ENCODE peak calls at places on chromosomes 7 and 10, in ten cellular contexts. One of them, this sample, is unnamed.

GRCh38 chr7:77253151-77253550 is 53.5 kb upstream of the FGL2 start:
- DNase-seq in gastrocnemius medialis: no peak
- DNase-seq in transverse colon: no peak
- DNase-seq in body of pancreas: no peak
- DNase-seq in endothelial cell of umbilical vein: no peak
- DNase-seq in K562: no peak
- DNase-seq in H1: no peak
- DNase-seq in uterus: no peak
- DNase-seq in tibial nerve: no peak
- DNase-seq in H54: no peak
- DNase-seq in this sample: no peak

GRCh38 chr7:24757799-24758275 is 573 bp upstream of the GSDME start:
- DNase-seq in transverse colon: no peak
- DNase-seq in tibial nerve: no peak
- DNase-seq in H1: no peak
- DNase-seq in H54: no peak
- DNase-seq in gastrocnemius medialis: no peak
- DNase-seq in K562: no peak
- DNase-seq in body of pancreas: peak
- DNase-seq in uterus: peak
- DNase-seq in endothelial cell of umbilical vein: no peak
- DNase-seq in this sample: peak

GRCh38 chr10:63346015-63346441 is 119.7 kb downstream of the JMJD1C start:
- DNase-seq in uterus: no peak
- DNase-seq in gastrocnemius medialis: no peak
- DNase-seq in body of pancreas: no peak
- DNase-seq in endothelial cell of umbilical vein: peak
- DNase-seq in K562: no peak
- DNase-seq in tibial nerve: no peak
- DNase-seq in H1: no peak
- DNase-seq in transverse colon: no peak
- DNase-seq in H54: no peak
- DNase-seq in this sample: no peak

GRCh38 chr7:117480978-117481377 is 1.2 kb downstream of the CFTR start:
- DNase-seq in body of pancreas: no peak
- DNase-seq in H54: no peak
- DNase-seq in H1: no peak
- DNase-seq in uterus: no peak
- DNase-seq in gastrocnemius medialis: no peak
- DNase-seq in tibial nerve: no peak
- DNase-seq in K562: no peak
- DNase-seq in transverse colon: no peak
- DNase-seq in endothelial cell of umbilical vein: no peak
- DNase-seq in this sample: no peak

GRCh38 chr10:48872234-48872633 is 67.4 kb downstream of the LRRC18 start:
- DNase-seq in H1: no peak
- DNase-seq in transverse colon: no peak
- DNase-seq in gastrocnemius medialis: no peak
- DNase-seq in K562: no peak
- DNase-seq in uterus: no peak
- DNase-seq in endothelial cell of umbilical vein: no peak
- DNase-seq in H54: no peak
- DNase-seq in body of pancreas: no peak
- DNase-seq in tibial nerve: no peak
- DNase-seq in this sample: no peak

GRCh38 chr7:151207796-151208195 is 2.5 kb downstream of the H2BK1 start:
- DNase-seq in uterus: no peak
- DNase-seq in H54: no peak
- DNase-seq in transverse colon: no peak
- DNase-seq in tibial nerve: no peak
- DNase-seq in endothelial cell of umbilical vein: no peak
- DNase-seq in H1: no peak
- DNase-seq in K562: no peak
- DNase-seq in gastrocnemius medialis: no peak
- DNase-seq in body of pancreas: no peak
- DNase-seq in this sample: no peak

GRCh38 chr7:74183653-74184450 is 9.7 kb downstream of the EIF4H start:
- DNase-seq in uterus: no peak
- DNase-seq in K562: peak
- DNase-seq in tibial nerve: no peak
- DNase-seq in H1: no peak
- DNase-seq in endothelial cell of umbilical vein: peak
- DNase-seq in body of pancreas: peak
- DNase-seq in transverse colon: no peak
- DNase-seq in H54: no peak
- DNase-seq in gastrocnemius medialis: no peak
- DNase-seq in this sample: no peak

GRCh38 chr10:110747609-110748464 is 103.7 kb downstream of the RBM20 start:
- DNase-seq in body of pancreas: no peak
- DNase-seq in endothelial cell of umbilical vein: peak
- DNase-seq in transverse colon: no peak
- DNase-seq in K562: no peak
- DNase-seq in tibial nerve: no peak
- DNase-seq in H1: no peak
- DNase-seq in gastrocnemius medialis: no peak
- DNase-seq in uterus: no peak
- DNase-seq in H54: no peak
- DNase-seq in this sample: no peak

GRCh38 chr10:33056828-33057227 is 98.8 kb upstream of the ITGB1 start:
- DNase-seq in H54: no peak
- DNase-seq in endothelial cell of umbilical vein: no peak
- DNase-seq in transverse colon: no peak
- DNase-seq in uterus: no peak
- DNase-seq in tibial nerve: no peak
- DNase-seq in K562: no peak
- DNase-seq in H1: no peak
- DNase-seq in body of pancreas: no peak
- DNase-seq in gastrocnemius medialis: no peak
- DNase-seq in this sample: no peak

GRCh38 chr10:987906-988666 is at the start of gene GTPBP4:
- DNase-seq in H54: peak
- DNase-seq in transverse colon: peak
- DNase-seq in gastrocnemius medialis: peak
- DNase-seq in endothelial cell of umbilical vein: peak
- DNase-seq in K562: peak
- DNase-seq in uterus: peak
- DNase-seq in tibial nerve: peak
- DNase-seq in H1: peak
- DNase-seq in body of pancreas: peak
- DNase-seq in this sample: peak
- TF ChIP-seq POLR2A in H54: peak
- TF ChIP-seq POLR2A in transverse colon: peak
- TF ChIP-seq POLR2A in gastrocnemius medialis: peak
- TF ChIP-seq POLR2A in endothelial cell of umbilical vein: peak
- TF ChIP-seq POLR2A in K562: peak
- TF ChIP-seq POLR2A in uterus: peak
- TF ChIP-seq POLR2A in tibial nerve: peak
- TF ChIP-seq POLR2A in H1: peak
- TF ChIP-seq POLR2A in body of pancreas: peak
- TF ChIP-seq POLR2A in this sample: no peak

GRCh38 chr10:6476989-6477388 is 103.1 kb downstream of the PRKCQ start:
- DNase-seq in K562: no peak
- DNase-seq in transverse colon: no peak
- DNase-seq in uterus: no peak
- DNase-seq in H54: no peak
- DNase-seq in H1: no peak
- DNase-seq in body of pancreas: no peak
- DNase-seq in tibial nerve: no peak
- DNase-seq in gastrocnemius medialis: no peak
- DNase-seq in endothelial cell of umbilical vein: no peak
- DNase-seq in this sample: no peak

GRCh38 chr10:6470894-6471618 is 109.0 kb downstream of the PRKCQ start:
- DNase-seq in H1: no peak
- DNase-seq in endothelial cell of umbilical vein: no peak
- DNase-seq in K562: no peak
- DNase-seq in transverse colon: no peak
- DNase-seq in body of pancreas: no peak
- DNase-seq in tibial nerve: no peak
- DNase-seq in uterus: no peak
- DNase-seq in gastrocnemius medialis: peak
- DNase-seq in H54: no peak
- DNase-seq in this sample: peak

GRCh38 chr10:6473901-6474370 is 106.1 kb downstream of the PRKCQ start:
- DNase-seq in tibial nerve: no peak
- DNase-seq in uterus: no peak
- DNase-seq in K562: peak
- DNase-seq in body of pancreas: no peak
- DNase-seq in H1: no peak
- DNase-seq in gastrocnemius medialis: no peak
- DNase-seq in endothelial cell of umbilical vein: no peak
- DNase-seq in H54: no peak
- DNase-seq in transverse colon: no peak
- DNase-seq in this sample: no peak

GRCh38 chr10:6469661-6470060 is 110.4 kb downstream of the PRKCQ start:
- DNase-seq in K562: no peak
- DNase-seq in endothelial cell of umbilical vein: no peak
- DNase-seq in gastrocnemius medialis: no peak
- DNase-seq in uterus: no peak
- DNase-seq in transverse colon: no peak
- DNase-seq in tibial nerve: no peak
- DNase-seq in H1: no peak
- DNase-seq in H54: no peak
- DNase-seq in body of pancreas: no peak
- DNase-seq in this sample: no peak

DNA sequence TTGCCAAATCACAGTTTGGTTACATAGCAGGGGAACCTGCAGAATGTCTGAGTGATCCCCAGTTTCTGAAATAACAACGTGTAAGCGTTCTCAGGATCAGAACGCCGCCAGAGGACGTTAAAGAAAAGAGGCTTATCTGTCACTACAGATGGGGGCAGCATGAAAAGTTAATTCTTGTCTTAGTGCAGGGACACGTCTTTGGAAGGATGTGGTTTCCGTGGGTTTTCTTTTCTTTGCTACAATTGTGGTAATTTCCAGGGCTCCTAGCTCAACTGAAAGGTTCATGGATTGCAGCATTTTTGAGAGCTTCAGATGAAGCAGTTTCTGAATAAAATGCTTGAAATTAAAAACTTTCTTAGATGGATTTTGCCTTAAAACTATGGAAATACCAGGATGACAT is 106.6 kb downstream of the PRKCQ start:
- DNase-seq in K562: peak
- DNase-seq in body of pancreas: no peak
- DNase-seq in H54: no peak
- DNase-seq in endothelial cell of umbilical vein: no peak
- DNase-seq in uterus: no peak
- DNase-seq in H1: no peak
- DNase-seq in transverse colon: peak
- DNase-seq in gastrocnemius medialis: no peak
- DNase-seq in tibial nerve: no peak
- DNase-seq in this sample: no peak
- TF ChIP-seq POLR2A in K562: no peak
- TF ChIP-seq POLR2A in body of pancreas: no peak
- TF ChIP-seq POLR2A in H54: no peak
- TF ChIP-seq POLR2A in endothelial cell of umbilical vein: no peak
- TF ChIP-seq POLR2A in uterus: no peak
- TF ChIP-seq POLR2A in H1: no peak
- TF ChIP-seq POLR2A in transverse colon: no peak
- TF ChIP-seq POLR2A in gastrocnemius medialis: no peak
- TF ChIP-seq POLR2A in tibial nerve: no peak
- TF ChIP-seq POLR2A in this sample: no peak

DNA sequence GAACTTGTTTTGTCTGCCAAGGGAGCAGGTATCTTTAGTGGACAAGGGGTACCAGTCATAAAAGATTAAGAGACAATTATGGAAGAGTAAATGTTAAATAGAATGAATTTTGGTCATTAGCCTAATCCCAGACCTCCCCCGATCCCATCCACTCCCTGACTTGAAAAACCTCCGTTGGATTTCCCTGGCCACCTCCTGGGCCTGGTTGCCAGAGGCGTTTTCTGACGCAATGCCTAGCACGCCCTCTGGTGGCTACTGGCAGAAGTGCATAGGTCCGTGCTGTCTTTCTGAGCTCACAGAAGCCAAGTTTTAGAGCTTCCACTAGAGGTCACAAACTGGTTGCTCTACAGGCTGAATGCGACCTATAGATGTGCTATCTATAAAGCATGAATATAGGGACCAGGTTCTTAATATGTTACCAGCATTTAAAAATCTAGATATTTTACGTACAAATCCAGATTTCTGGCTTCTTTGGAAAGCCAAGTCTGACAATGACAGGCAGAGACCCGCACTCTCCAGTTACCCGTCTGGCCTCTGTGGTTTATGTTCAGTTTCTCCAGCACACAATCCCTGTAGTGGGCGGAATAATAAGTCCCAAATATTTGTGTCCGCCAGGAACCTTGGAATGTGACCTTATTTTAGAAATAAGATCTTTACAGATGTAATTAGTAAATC is 39.8 kb downstream of the SPOCK2 start:
- DNase-seq in endothelial cell of umbilical vein: peak
- DNase-seq in K562: peak
- DNase-seq in H54: peak
- DNase-seq in gastrocnemius medialis: peak
- DNase-seq in H1: peak
- DNase-seq in body of pancreas: peak
- DNase-seq in uterus: peak
- DNase-seq in tibial nerve: peak
- DNase-seq in transverse colon: peak
- DNase-seq in this sample: peak
- TF ChIP-seq POLR2A in endothelial cell of umbilical vein: no peak
- TF ChIP-seq POLR2A in K562: no peak
- TF ChIP-seq POLR2A in H54: no peak
- TF ChIP-seq POLR2A in gastrocnemius medialis: no peak
- TF ChIP-seq POLR2A in H1: no peak
- TF ChIP-seq POLR2A in body of pancreas: no peak
- TF ChIP-seq POLR2A in uterus: no peak
- TF ChIP-seq POLR2A in tibial nerve: peak
- TF ChIP-seq POLR2A in transverse colon: no peak
- TF ChIP-seq POLR2A in this sample: no peak

DNA sequence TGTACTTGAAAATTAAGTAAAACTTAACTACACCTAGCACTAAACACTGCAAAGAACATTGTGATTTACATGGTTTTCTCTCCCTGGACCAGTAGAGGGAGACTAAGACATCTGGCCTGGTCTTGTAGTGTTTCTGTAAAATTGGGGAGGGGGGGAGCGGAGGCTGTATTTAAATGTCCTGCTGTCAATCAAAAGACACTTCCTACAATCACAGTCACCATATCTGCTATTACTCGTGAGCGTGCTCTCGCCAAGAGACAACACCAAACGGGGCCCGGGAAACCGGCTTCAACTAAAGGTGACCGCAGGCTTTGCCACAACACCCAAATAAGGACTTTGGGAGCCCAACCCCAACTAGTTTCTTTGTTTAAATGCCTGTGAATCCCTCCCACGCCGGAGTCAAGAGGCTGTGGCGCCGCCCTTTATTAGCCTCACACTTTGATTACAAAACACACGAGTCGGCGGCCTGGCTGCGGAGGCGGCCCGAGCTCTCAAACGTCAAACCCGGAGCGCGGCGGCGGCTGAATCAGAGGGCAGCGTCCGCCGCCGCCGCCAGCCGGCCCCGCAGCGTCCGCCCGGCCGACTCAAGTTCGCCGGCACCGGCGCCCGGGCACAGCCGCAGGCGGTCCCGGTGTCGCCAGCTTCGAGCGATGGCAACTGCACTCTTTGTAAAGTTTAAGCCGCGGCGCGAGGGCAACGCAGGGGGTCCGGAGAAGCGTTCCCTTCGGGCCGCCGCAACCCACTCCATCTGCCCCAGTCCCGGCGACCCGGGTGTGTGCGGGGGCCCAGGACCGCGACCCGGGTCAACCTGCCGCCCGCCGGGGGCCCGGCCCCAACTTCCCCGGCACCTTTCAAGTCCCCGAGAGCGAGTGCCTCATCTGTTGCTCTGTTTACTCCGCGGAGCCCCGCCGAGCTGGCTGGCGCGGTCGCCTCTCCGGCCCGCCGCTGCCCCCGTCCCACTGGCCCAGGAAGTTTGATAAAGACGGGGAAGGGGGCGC is 1.3 kb downstream of the KDM7A start:
- DNase-seq in body of pancreas: peak
- DNase-seq in K562: peak
- DNase-seq in H1: peak
- DNase-seq in H54: peak
- DNase-seq in tibial nerve: peak
- DNase-seq in transverse colon: peak
- DNase-seq in uterus: peak
- DNase-seq in gastrocnemius medialis: peak
- DNase-seq in endothelial cell of umbilical vein: peak
- DNase-seq in this sample: peak
- TF ChIP-seq POLR2A in body of pancreas: peak
- TF ChIP-seq POLR2A in K562: peak
- TF ChIP-seq POLR2A in H1: no peak
- TF ChIP-seq POLR2A in H54: no peak
- TF ChIP-seq POLR2A in tibial nerve: peak
- TF ChIP-seq POLR2A in transverse colon: peak
- TF ChIP-seq POLR2A in uterus: peak
- TF ChIP-seq POLR2A in gastrocnemius medialis: peak
- TF ChIP-seq POLR2A in endothelial cell of umbilical vein: peak
- TF ChIP-seq POLR2A in this sample: no peak